ENCODE peak calls at places on chromosomes 12 and 14, in four cellular contexts. One of them, this sample, is unnamed.

GRCh38 chr12:31906581-31907286 is 52.5 kb upstream of the RESF1 start:
- DNase-seq in astrocyte of the spinal cord: no peak
- DNase-seq in HS-27A: no peak
- DNase-seq in pancreas: no peak
- DNase-seq in this sample: no peak

GRCh38 chr12:15581006-15581405 is 208.2 kb downstream of the EPS8 start:
- DNase-seq in pancreas: no peak
- DNase-seq in HS-27A: no peak
- DNase-seq in astrocyte of the spinal cord: peak
- DNase-seq in this sample: no peak

GRCh38 chr12:94089891-94090290 is 58.5 kb upstream of the PLXNC1 start:
- DNase-seq in pancreas: no peak
- DNase-seq in HS-27A: no peak
- DNase-seq in astrocyte of the spinal cord: no peak
- DNase-seq in this sample: no peak

GRCh38 chr12:23566133-23566532 is 383.3 kb downstream of the SOX5 start:
- DNase-seq in astrocyte of the spinal cord: no peak
- DNase-seq in HS-27A: no peak
- DNase-seq in pancreas: no peak
- DNase-seq in this sample: no peak

GRCh38 chr14:33480589-33481184 is 470.2 kb downstream of the EGLN3 start:
- DNase-seq in HS-27A: no peak
- DNase-seq in pancreas: no peak
- DNase-seq in astrocyte of the spinal cord: no peak
- DNase-seq in this sample: no peak

GRCh38 chr14:96584907-96585671 is 82.9 kb downstream of the PAPOLA start:
- DNase-seq in HS-27A: no peak
- DNase-seq in pancreas: peak
- DNase-seq in astrocyte of the spinal cord: no peak
- DNase-seq in this sample: peak

GRCh38 chr14:100619382-100620305 is 32.4 kb upstream of the BEGAIN start:
- DNase-seq in astrocyte of the spinal cord: no peak
- DNase-seq in pancreas: no peak
- DNase-seq in HS-27A: no peak
- DNase-seq in this sample: no peak

GRCh38 chr12:56121204-56121870 is 3.3 kb downstream of the ZC3H10 start:
- DNase-seq in astrocyte of the spinal cord: no peak
- DNase-seq in pancreas: no peak
- DNase-seq in HS-27A: no peak
- DNase-seq in this sample: no peak